ENCODE peak calls at places on chromosomes 4 and X, in four cellular contexts. N, L, Q and B are unnamed samples. For H3K4me1, the result is how much of the 10 kb centered on the place peaks cover.

GRCh38 chr4:36208884-36209473 is 35.3 kb downstream of the ARAP2 start:
- DNase-seq in N (no peak), L (no peak), Q (no peak), B (no peak)

GRCh38 chrX:34332336-34332735 is 200.2 kb upstream of the FAM47A start:
- DNase-seq in N (no peak), L (no peak), Q (no peak), B (no peak)

GRCh38 chr4:38902695-38903094 is 35.1 kb downstream of the FAM114A1 start:
- DNase-seq in N (no peak), L (no peak), Q (no peak), B (no peak)

GRCh38 chrX:16148896-16149295 is 18.4 kb upstream of the MAGEB17 start:
- DNase-seq in N (no peak), L (no peak), Q (no peak), B (no peak)

GRCh38 chrX:100636321-100636991 is at the start of gene TSPAN6:
- DNase-seq in N (peak), L (peak), Q (peak), B (peak)

GRCh38 chr4:95732061-95732460 is 107.8 kb upstream of the PDHA2 start:
- DNase-seq in N (no peak), L (no peak), Q (no peak), B (peak)

GRCh38 chrX:19514791-19515614 is at the start of gene MAP3K15:
- DNase-seq in N (no peak), L (no peak), Q (no peak), B (peak)

GRCh38 chr4:153651041-153651960 is 32.8 kb upstream of the TLR2 start:
- DNase-seq in N (no peak), L (peak), Q (no peak), B (peak)

GRCh38 chr4:73311428-73311827 is 52.8 kb upstream of the ANKRD17 start:
- DNase-seq in N (no peak), L (no peak), Q (no peak), B (no peak)

GRCh38 chrX:132071260-132071659 is 48.2 kb downstream of the STK26 start:
- DNase-seq in N (no peak), L (no peak), Q (no peak), B (no peak)

GRCh38 chrX:115650916-115651315 is 89.9 kb downstream of the PLS3 start:
- DNase-seq in N (no peak), L (peak), Q (no peak), B (peak)

GRCh38 chr4:142267101-142267500 is 579.0 kb downstream of the INPP4B start:
- DNase-seq in N (no peak), L (no peak), Q (no peak), B (no peak)

GRCh38 chr4:184648220-184649025 is 824 bp downstream of the CASP3 start:
- DNase-seq in N (peak), L (peak), Q (peak), B (peak)

GRCh38 chrX:14032383-14032782 is 2.7 kb upstream of the GEMIN8 start:
- DNase-seq in N (no peak), L (peak), Q (no peak), B (peak)

GRCh38 chr4:156390599-156391296 is 437.1 kb upstream of the CTSO start:
- DNase-seq in N (no peak), L (no peak), Q (no peak), B (no peak)

GRCh38 chr4:109916003-109916399 is 3.3 kb downstream of the EGF start:
- DNase-seq in N (no peak), L (no peak), Q (no peak), B (no peak)

GRCh38 chr4:182894681-182895275 is 22.4 kb downstream of the DCTD start:
- DNase-seq in N (no peak), L (no peak), Q (no peak), B (no peak)

GRCh38 chr4:182895791-182896292 is 21.3 kb downstream of the DCTD start:
- DNase-seq in N (no peak), L (no peak), Q (no peak), B (no peak)

GRCh38 chr4:182896421-182896820 is 20.8 kb downstream of the DCTD start:
- DNase-seq in N (no peak), L (no peak), Q (no peak), B (no peak)

GRCh38 chr4:182898479-182898799 is 18.7 kb downstream of the DCTD start:
- DNase-seq in N (no peak), L (no peak), Q (no peak), B (no peak)

GRCh38 chr4:182897601-182898478 is 19.3 kb downstream of the DCTD start:
- DNase-seq in N (no peak), L (no peak), Q (no peak), B (peak)
- TF ChIP-seq POLR2A in N (no peak), L (no peak), Q (no peak), B (no peak)

GRCh38 chr4:123783936-123784335 is 387.3 kb downstream of the SPRY1 start:
- DNase-seq in N (no peak), L (no peak), Q (no peak), B (no peak)
- H3K27ac ChIP-seq in N (no peak), L (no peak), Q (no peak), B (no peak)

GRCh38 chr4:139745111-139745639 is 79.6 kb downstream of the MGST2 start:
- DNase-seq in N (no peak), L (no peak), Q (no peak), B (peak)

GRCh38 chr4:139743027-139743426 is 77.4 kb downstream of the MGST2 start:
- DNase-seq in N (no peak), L (no peak), Q (no peak), B (no peak)

GRCh38 chr4:139746430-139746829 is 80.8 kb downstream of the MGST2 start:
- DNase-seq in N (no peak), L (no peak), Q (no peak), B (no peak)

GRCh38 chr4:139740531-139741041 is 75.0 kb downstream of the MGST2 start:
- DNase-seq in N (peak), L (peak), Q (no peak), B (peak)

GRCh38 chr4:139744232-139744631 is 78.6 kb downstream of the MGST2 start:
- DNase-seq in N (no peak), L (no peak), Q (no peak), B (no peak)
- H3K4me1 ChIP-seq in N (under half), L (under half), Q (under half), B (under half)

GRCh38 chr4:98659741-98660507 is 1.5 kb upstream of the TSPAN5 start:
- DNase-seq in N (no peak), L (no peak), Q (no peak), B (no peak)

GRCh38 chr4:98659106-98659592 is 738 bp upstream of the TSPAN5 start:
- DNase-seq in N (no peak), L (no peak), Q (no peak), B (no peak)

GRCh38 chr4:98656443-98656842 is 2.0 kb downstream of the TSPAN5 start:
- DNase-seq in N (no peak), L (no peak), Q (no peak), B (no peak)

GRCh38 chr4:98658287-98659105 is at the start of gene TSPAN5:
- DNase-seq in N (peak), L (peak), Q (peak), B (peak)

GRCh38 chr4:98657531-98658286 is 702 bp downstream of the TSPAN5 start:
- DNase-seq in N (no peak), L (no peak), Q (no peak), B (peak)
- TF ChIP-seq POLR2A in N (no peak), L (no peak), Q (no peak), B (no peak)

GRCh38 chr4:132346016-132346415 is 803.1 kb upstream of the PCDH10 start:
- DNase-seq in N (no peak), L (no peak), Q (no peak), B (no peak)

DNA sequence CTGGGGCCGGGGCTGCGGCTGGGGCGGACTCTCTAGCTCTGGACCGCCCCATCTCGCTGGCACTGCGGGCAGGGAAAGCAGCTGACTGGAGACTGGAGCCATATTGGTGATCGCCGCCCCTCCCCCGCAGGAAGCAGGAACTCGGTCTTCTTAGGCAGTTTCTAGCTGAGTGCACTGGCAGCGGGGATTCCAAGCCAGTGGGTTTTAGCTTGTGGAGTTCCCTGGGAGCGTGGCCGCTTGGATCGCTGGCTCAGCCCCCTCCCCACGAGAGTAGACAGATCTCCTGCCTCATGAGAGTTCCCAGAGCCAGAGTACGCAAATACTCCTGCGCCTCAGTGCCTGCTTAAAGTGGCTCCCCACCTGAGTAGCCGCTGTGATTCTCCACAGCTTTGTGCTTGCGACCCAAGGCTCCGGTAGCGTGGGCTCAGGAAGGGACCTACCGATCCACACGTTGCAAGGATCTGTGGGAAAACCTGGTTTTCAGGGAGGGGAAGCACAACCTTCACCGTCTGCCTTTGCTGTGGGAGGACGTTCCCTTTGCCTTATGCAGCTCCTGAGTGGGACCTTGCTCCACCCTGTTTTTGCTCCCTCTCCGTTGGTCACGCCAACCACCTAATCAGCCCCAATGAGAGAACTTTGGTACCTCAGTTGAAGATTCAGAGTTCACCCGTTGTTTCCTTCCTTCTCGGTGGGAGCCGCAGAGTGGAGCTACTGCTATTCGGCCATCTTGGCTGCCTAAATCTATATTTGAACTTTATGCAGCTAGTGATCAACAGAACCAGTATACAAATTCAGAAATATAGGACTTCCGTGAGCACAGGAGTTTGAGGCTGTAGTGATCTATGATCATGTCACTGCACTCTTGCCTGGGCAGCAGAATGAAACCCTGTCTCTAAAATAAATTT is 803.9 kb upstream of the PCDH10 start:
- DNase-seq in N (no peak), L (no peak), Q (no peak), B (no peak)
- H3K27ac ChIP-seq in N (no peak), L (no peak), Q (no peak), B (no peak)

DNA sequence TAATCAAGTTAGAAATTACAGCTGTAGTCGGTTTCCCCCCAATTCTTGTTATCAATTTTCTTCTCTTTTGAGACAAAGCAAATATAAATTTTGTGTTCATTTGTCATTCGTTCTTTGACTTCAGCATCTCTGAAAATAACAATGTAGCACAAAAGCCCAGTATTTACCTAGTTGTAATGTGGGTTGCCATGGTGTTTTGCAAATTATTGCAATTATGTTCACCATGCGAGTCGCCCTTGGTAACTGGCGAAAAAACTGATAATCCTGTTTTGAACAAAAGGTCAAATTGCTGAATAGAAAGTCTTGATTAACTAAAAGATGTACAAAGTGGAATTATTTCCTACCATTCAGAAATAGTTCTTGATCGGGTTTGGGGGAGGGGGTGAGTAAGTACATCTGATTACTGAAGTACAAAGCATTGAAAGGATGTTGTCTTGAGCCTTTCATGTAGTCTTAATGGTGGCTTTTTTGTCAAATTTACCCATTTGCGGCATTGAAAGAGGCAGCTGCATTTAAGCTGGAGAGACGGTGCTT is 138.9 kb downstream of the ARX start:
- DNase-seq in N (no peak), L (no peak), Q (no peak), B (no peak)
- H3K4me1 ChIP-seq in N (under half), L (under half), Q (under half), B (under half)

DNA sequence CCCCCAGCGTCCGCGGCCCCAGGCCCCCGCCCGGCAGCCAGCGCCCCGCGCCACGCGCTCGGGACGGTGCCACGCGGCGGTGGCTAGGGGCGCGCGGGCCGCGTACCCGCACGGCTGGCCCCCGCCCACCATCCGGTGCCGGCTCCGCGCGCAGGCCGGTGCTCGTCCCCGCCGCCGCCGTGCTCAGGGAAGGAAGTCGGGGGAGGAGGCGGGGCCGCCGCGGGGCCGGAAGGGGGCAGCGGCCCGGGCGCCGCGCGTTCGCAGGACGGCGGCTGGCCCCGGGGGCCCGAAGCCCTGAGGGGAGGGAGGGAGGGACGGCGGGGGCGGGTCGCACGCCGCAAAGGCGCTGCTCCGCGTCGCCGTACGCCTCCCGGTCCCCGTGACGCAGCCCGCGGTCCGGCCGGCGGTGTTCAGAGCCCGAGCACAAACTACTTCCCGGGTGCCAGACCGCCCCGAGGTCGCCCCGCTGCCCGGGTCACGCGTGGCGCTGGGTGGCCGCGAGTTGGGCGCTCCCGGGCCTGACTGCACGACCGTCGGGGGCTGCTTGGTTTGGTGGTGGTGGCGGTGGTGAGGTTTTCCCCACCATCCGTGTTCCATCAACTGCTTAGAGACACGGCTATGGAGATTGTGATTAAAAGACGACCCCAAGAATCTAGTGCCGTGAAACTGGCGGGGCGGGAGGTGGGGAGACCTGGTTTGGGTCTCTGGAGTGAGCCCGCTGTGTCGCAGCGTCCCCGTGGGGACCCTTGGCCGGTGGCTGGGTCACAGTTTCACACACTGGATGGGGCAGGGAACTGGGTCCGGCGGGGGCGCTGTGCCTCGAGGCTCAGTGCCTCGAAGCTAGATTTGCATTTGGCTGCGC is at the start of gene DCTD:
- DNase-seq in N (peak), L (peak), Q (no peak), B (peak)
- TF ChIP-seq POLR2A in N (no peak), L (peak), Q (peak), B (peak)